ENCODE peak calls at places on chromosomes 2 and 18, in nine cellular contexts. D is spleen, H is psoas muscle, A is Peyer's patch, G is fibroblast of lung, I is GM23338, E is pancreas, O is upper lobe of right lung, J is PC-3. Y is an unnamed sample.

GRCh38 chr2:35714883-35715282 is 640.7 kb upstream of the CRIM1 start:
- DNase-seq in D (no peak), H (no peak), A (no peak), G (peak; percentile 57), I (no peak), E (no peak), O (no peak), J (peak; percentile 18), Y (no peak)

GRCh38 chr2:60552096-60552850 is 1.2 kb downstream of the BCL11A start:
- DNase-seq in D (peak; percentile 88), H (no peak), A (peak; percentile 49), G (peak; percentile 27), I (peak; percentile 69), E (peak; percentile 42), O (peak; percentile 73), J (peak; percentile 45), Y (no peak)

GRCh38 chr18:70418551-70419311 is 129.9 kb downstream of the SOCS6 start:
- DNase-seq in D (no peak), H (no peak), A (no peak), G (peak; percentile 46), I (no peak), E (no peak), O (no peak), J (no peak), Y (no peak)

GRCh38 chr2:2232167-2232566 is 98.9 kb downstream of the MYT1L start:
- DNase-seq in D (no peak), H (no peak), A (no peak), G (no peak), I (no peak), E (peak; percentile 21), O (no peak), J (no peak), Y (no peak)

GRCh38 chr2:9655441-9656269 is 24.9 kb upstream of the YWHAQ start:
- DNase-seq in D (no peak), H (no peak), A (no peak), G (peak; percentile 94), I (no peak), E (no peak), O (no peak), J (peak; percentile 84), Y (no peak)

GRCh38 chr2:70962211-70962884 is 16.1 kb upstream of the ANKRD53 start:
- DNase-seq in D (no peak), H (no peak), A (no peak), G (no peak), I (no peak), E (peak; percentile 7), O (peak; percentile 49), J (no peak), Y (no peak)

GRCh38 chr2:153360239-153360638 is 118.3 kb downstream of the RPRM start:
- DNase-seq in D (no peak), H (no peak), A (no peak), G (no peak), I (peak; percentile 14), E (no peak), O (no peak), J (no peak), Y (no peak)

GRCh38 chr2:102021776-102022175 is 30.0 kb downstream of the IL1R2 start:
- DNase-seq in D (no peak), H (no peak), A (no peak), G (peak; percentile 77), I (no peak), E (no peak), O (no peak), J (no peak), Y (peak; percentile 45)

GRCh38 chr2:23069156-23069555 is 315.8 kb upstream of the KLHL29 start:
- DNase-seq in D (no peak), H (no peak), A (no peak), G (no peak), I (no peak), E (no peak), O (no peak), J (no peak), Y (no peak)

GRCh38 chr2:42132966-42133641 is 36.0 kb upstream of the EML4 start:
- DNase-seq in D (peak; percentile 95), H (peak; percentile 81), A (peak; percentile 93), G (peak; percentile 99), I (peak; percentile 46), E (peak; percentile 83), O (peak; percentile 87), J (peak; percentile 97), Y (peak; percentile 83)

GRCh38 chr2:113754989-113755689 is 1.3 kb downstream of the SLC35F5 start:
- DNase-seq in D (no peak), H (no peak), A (no peak), G (peak; percentile 30), I (no peak), E (no peak), O (no peak), J (peak; percentile 37), Y (no peak)

GRCh38 chr2:101811226-101812015 is 113.9 kb downstream of the MAP4K4 start:
- DNase-seq in D (no peak), H (no peak), A (no peak), G (peak; percentile 39), I (no peak), E (no peak), O (no peak), J (no peak), Y (no peak)

GRCh38 chr2:145488571-145488970 is 968.7 kb upstream of the ZEB2 start:
- DNase-seq in D (no peak), H (no peak), A (no peak), G (peak; percentile 55), I (peak; percentile 5), E (no peak), O (no peak), J (no peak), Y (no peak)

GRCh38 chr2:202797944-202798343 is 73.6 kb downstream of the ICA1L start:
- DNase-seq in D (no peak), H (no peak), A (no peak), G (no peak), I (no peak), E (no peak), O (no peak), J (no peak), Y (no peak)

GRCh38 chr2:105950521-105951389 is 206.0 kb downstream of the NCK2 start:
- DNase-seq in D (no peak), H (no peak), A (no peak), G (peak; percentile 5), I (peak; percentile 63), E (no peak), O (no peak), J (no peak), Y (peak; percentile 22)

GRCh38 chr2:216829533-216829932 is 30.3 kb downstream of the TNP1 start:
- DNase-seq in D (no peak), H (peak; percentile 74), A (peak; percentile 20), G (peak; percentile 70), I (no peak), E (peak; percentile 56), O (no peak), J (peak; percentile 35), Y (peak; percentile 77)

GRCh38 chr2:113212245-113213060 is 38.7 kb downstream of the PSD4 start:
- DNase-seq in D (no peak), H (peak; percentile 48), A (no peak), G (no peak), I (no peak), E (no peak), O (no peak), J (no peak), Y (no peak)

GRCh38 chr2:186059096-186059495 is 320.5 kb downstream of the FSIP2 start:
- DNase-seq in D (no peak), H (no peak), A (no peak), G (no peak), I (no peak), E (no peak), O (no peak), J (peak; percentile 47), Y (no peak)

DNA sequence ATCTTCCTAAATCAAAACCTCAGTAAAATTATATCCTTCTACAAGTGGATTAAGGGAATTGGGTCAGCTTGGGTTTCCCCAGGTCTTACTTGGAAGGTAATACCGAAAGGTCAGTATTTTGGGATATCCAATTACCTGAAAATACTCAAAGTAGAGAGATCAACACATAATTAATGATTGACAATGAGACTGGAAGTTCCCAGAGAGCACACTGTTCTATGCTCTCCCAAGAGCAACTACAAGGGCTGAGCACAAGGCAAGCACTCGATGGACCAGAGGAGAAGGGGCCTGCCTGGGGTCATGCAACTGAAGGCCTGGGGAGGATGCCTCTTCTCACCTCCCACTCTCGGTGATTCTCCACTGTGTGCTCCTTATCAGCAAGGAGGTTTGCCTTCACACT is 159.2 kb upstream of the ACAA2 start:
- DNase-seq in D (no peak), H (no peak), A (no peak), G (no peak), I (no peak), E (no peak), O (no peak), J (no peak), Y (no peak)
- H3K4me3 ChIP-seq in D (no peak overlapping the region), H (no peak overlapping the region), A (no peak overlapping the region), G (no peak overlapping the region), I (no peak overlapping the region), E (no peak overlapping the region), O (no peak overlapping the region), J (no peak overlapping the region), Y (no peak overlapping the region)

GRCh38 chr2:65661980-65662653 is 229.7 kb upstream of the SPRED2 start:
- DNase-seq in D (no peak), H (no peak), A (no peak), G (no peak), I (no peak), E (no peak), O (no peak), J (peak; percentile 52), Y (no peak)
- H3K4me1 ChIP-seq in D (no peaks in the 10 kb centered on the region), H (peaks cover 3% of the 10 kb centered on the region), A (no peaks in the 10 kb centered on the region), G (peaks cover 2% of the 10 kb centered on the region), I (no peaks in the 10 kb centered on the region), E (no peaks in the 10 kb centered on the region), O (no peaks in the 10 kb centered on the region), J (peaks cover 38% of the 10 kb centered on the region), Y (no peaks in the 10 kb centered on the region)

DNA sequence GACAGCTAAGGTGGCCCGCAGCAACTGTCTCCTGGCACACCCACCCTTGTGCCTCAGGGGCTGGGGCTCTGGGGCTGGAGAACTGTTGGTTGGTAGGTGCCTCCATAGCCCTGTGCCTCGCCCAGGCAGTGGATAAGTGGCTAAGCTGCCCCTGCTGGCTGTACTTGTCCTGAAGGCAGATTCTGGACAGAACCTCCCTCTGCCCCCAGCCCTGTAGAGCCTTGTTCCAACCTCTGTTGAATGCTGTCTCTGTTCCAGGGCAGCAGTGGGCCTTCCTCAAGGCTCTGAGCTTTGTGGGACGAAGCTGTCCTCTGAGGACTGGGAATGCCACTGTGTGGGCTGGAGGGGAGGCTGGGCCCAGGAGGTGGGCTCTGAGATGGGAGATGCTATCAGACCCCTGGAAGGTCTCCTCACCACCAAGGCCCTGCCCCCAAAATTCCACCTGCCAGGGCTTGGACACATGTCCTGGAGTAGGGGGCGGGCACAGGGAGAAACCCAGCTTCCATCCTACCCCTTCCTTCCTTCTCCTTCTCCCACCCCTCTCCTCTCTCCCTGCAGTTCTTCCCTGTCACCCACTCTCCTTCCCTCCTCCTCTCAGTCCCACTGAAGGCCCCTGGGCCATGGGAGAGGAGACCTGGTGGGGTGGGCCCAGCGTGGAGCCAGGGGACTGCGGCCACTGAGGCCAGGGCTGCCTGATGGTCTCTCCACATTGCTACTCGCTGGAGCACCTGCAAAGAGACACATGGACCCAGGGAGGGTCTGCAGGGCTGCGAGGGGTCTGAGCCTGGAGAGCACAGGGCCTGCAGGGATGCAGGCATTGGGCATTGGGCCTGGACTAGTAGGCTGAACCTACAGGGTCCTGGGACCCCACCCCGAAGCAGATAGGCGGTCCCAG is 1.7 kb upstream of the PDCD1 start:
- DNase-seq in D (peak; percentile 71), H (peak; percentile 16), A (no peak), G (no peak), I (no peak), E (no peak), O (no peak), J (no peak), Y (peak; percentile 29)
- H3K27ac ChIP-seq in D (peak overlapping the region; percentile 81), H (peak overlapping the region; percentile 70), A (peak overlapping the region; percentile 58), G (no peak overlapping the region), I (no peak overlapping the region), E (no peak overlapping the region), O (peak overlapping the region; percentile 75), J (no peak overlapping the region), Y (peak overlapping the region; percentile 85)

GRCh38 chr2:99860720-99861375 is 281.5 kb downstream of the AFF3 start:
- DNase-seq in D (no peak), H (no peak), A (no peak), G (peak; percentile 63), I (peak; percentile 21), E (no peak), O (no peak), J (no peak), Y (no peak)
- H3K4me3 ChIP-seq in D (no peak overlapping the region), H (no peak overlapping the region), A (no peak overlapping the region), G (no peak overlapping the region), I (no peak overlapping the region), E (no peak overlapping the region), O (no peak overlapping the region), J (no peak overlapping the region), Y (no peak overlapping the region)